ENCODE peak calls at places on chromosome 22, in four cellular contexts. One of them, this sample, is unnamed.
A peak's percentile ranks its signal among the peaks of the same experiment; 100 is the strongest.

GRCh38 chr22:30232716-30233218 is 13.8 kb downstream of the LIF start:
- DNase-seq in endothelial cell: no peak
- DNase-seq in AG09319: no peak
- DNase-seq in adrenal gland: no peak
- DNase-seq in this sample: no peak

GRCh38 chr22:48357196-48357595 is 1470.5 kb downstream of the BRD1 start:
- DNase-seq in adrenal gland: no peak
- DNase-seq in endothelial cell: no peak
- DNase-seq in AG09319: no peak
- DNase-seq in this sample: no peak

GRCh38 chr22:41401781-41402648 is 20.3 kb downstream of the TEF start:
- DNase-seq in endothelial cell: no peak
- DNase-seq in adrenal gland: peak; percentile 91
- DNase-seq in AG09319: peak; percentile 94
- DNase-seq in this sample: no peak

GRCh38 chr22:50500452-50500851 is 7.0 kb downstream of the LMF2 start:
- DNase-seq in AG09319: no peak
- DNase-seq in adrenal gland: no peak
- DNase-seq in endothelial cell: no peak
- DNase-seq in this sample: no peak

GRCh38 chr22:41517172-41518047 is 26.9 kb downstream of the POLR3H start:
- DNase-seq in AG09319: no peak
- DNase-seq in endothelial cell: peak; percentile 80
- DNase-seq in adrenal gland: peak; percentile 84
- DNase-seq in this sample: peak; percentile 87

GRCh38 chr22:27790396-27791216 is 10.9 kb downstream of the MN1 start:
- DNase-seq in endothelial cell: no peak
- DNase-seq in adrenal gland: no peak
- DNase-seq in AG09319: no peak
- DNase-seq in this sample: no peak

GRCh38 chr22:34462795-34463194 is 542.5 kb upstream of the LARGE1 start:
- DNase-seq in AG09319: no peak
- DNase-seq in adrenal gland: no peak
- DNase-seq in endothelial cell: no peak
- DNase-seq in this sample: no peak

GRCh38 chr22:25069758-25070461 is 117.4 kb downstream of the KIAA1671 start:
- DNase-seq in AG09319: no peak
- DNase-seq in adrenal gland: peak; percentile 57
- DNase-seq in endothelial cell: no peak
- DNase-seq in this sample: no peak

GRCh38 chr22:33474587-33474986 is 416.4 kb upstream of the SYN3 start:
- DNase-seq in AG09319: no peak
- DNase-seq in endothelial cell: no peak
- DNase-seq in adrenal gland: no peak
- DNase-seq in this sample: no peak

GRCh38 chr22:25048659-25049657 is 96.4 kb downstream of the KIAA1671 start:
- DNase-seq in adrenal gland: peak; percentile 73
- DNase-seq in AG09319: peak; percentile 8
- DNase-seq in endothelial cell: peak; percentile 68
- DNase-seq in this sample: peak; percentile 71

GRCh38 chr22:45631140-45631539 is 40.5 kb upstream of the ATXN10 start:
- DNase-seq in adrenal gland: no peak
- DNase-seq in AG09319: no peak
- DNase-seq in endothelial cell: no peak
- DNase-seq in this sample: no peak

DNA sequence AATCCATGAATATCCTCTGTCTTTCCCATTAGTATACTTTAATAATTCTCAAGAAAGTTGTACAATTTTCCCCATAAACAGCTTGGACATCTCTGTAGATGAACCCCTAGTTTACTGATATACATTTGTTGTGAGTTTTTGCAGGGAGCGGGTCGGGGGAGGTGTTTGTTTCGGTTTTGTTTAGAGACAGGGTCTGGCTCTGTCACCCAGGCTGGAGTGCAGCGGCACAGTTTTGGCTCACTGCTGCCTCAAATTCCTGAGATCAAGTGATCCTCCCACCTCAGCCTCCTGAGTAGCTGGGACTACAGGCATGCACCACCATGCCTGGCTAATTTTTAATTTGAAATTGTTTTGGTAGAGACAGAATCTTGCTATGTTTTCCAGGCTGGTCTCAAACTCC is 57.6 kb downstream of the IGLL5 start:
- DNase-seq in AG09319: no peak
- DNase-seq in endothelial cell: no peak
- DNase-seq in adrenal gland: no peak
- DNase-seq in this sample: no peak
- TF ChIP-seq CTCF in AG09319: no peak
- TF ChIP-seq CTCF in endothelial cell: no peak
- TF ChIP-seq CTCF in adrenal gland: no peak
- TF ChIP-seq CTCF in this sample: no peak

GRCh38 chr22:43923191-43923590 is 414 bp upstream of the PNPLA3 start:
- DNase-seq in adrenal gland: no peak
- DNase-seq in AG09319: no peak
- DNase-seq in endothelial cell: no peak
- DNase-seq in this sample: no peak

GRCh38 chr22:43921361-43921760 is 2.2 kb upstream of the PNPLA3 start:
- DNase-seq in AG09319: no peak
- DNase-seq in endothelial cell: no peak
- DNase-seq in adrenal gland: peak; percentile 67
- DNase-seq in this sample: no peak

GRCh38 chr22:43922123-43922522 is 1.5 kb upstream of the PNPLA3 start:
- DNase-seq in AG09319: no peak
- DNase-seq in endothelial cell: no peak
- DNase-seq in adrenal gland: no peak
- DNase-seq in this sample: no peak

GRCh38 chr22:43919106-43919965 is 4.3 kb upstream of the PNPLA3 start:
- DNase-seq in endothelial cell: no peak
- DNase-seq in adrenal gland: no peak
- DNase-seq in AG09319: no peak
- DNase-seq in this sample: no peak

DNA sequence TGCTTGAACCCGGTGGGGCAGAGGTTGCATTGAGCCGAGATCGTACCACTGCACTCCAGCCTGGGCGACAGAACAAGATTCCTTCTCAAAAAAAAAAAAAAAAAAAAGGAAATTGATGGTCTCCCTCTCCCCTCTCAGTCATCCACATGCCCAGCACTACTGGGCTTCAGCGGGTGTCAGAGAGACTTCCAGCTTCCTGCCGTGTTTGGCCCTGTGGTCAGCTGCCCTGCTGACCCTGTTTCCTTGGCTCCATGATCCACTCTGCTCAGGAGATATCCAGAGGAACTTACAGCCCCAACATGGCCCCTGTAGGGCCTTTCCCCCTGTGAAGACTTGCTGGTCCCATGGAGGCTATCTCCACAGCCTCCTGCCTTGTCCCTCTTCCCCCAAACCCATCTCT is 6.1 kb upstream of the PNPLA3 start:
- DNase-seq in endothelial cell: no peak
- DNase-seq in AG09319: no peak
- DNase-seq in adrenal gland: no peak
- DNase-seq in this sample: no peak
- TF ChIP-seq CTCF in endothelial cell: no peak
- TF ChIP-seq CTCF in AG09319: no peak
- TF ChIP-seq CTCF in adrenal gland: no peak
- TF ChIP-seq CTCF in this sample: no peak

DNA sequence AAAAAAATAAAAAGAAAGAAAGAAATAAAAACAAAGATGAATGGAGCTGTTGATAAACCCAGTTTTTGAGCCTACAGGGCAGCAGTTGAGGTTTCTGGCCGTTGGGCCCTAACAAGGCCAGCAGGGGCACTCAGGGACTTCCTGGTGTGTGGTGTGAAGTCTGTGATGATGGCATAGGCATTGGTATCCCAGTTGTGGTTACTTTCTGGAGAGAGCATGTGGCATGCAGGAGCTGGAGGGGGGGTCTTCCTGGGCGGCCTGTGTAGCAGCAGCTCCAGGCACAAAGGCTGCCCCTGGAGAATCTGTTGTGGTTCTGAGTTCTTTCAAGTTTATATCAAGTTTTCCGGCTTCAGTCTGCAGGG is 2.0 kb upstream of the TXNRD2 start:
- DNase-seq in AG09319: no peak
- DNase-seq in endothelial cell: no peak
- DNase-seq in adrenal gland: no peak
- DNase-seq in this sample: no peak
- TF ChIP-seq CTCF in AG09319: no peak
- TF ChIP-seq CTCF in endothelial cell: no peak
- TF ChIP-seq CTCF in adrenal gland: no peak
- TF ChIP-seq CTCF in this sample: no peak

GRCh38 chr22:42614312-42615091 is at the start of gene POLDIP3:
- DNase-seq in endothelial cell: peak; percentile 98
- DNase-seq in adrenal gland: peak; percentile 99
- DNase-seq in AG09319: peak; percentile 98
- DNase-seq in this sample: peak; percentile 97
- TF ChIP-seq CTCF in endothelial cell: no peak
- TF ChIP-seq CTCF in adrenal gland: no peak
- TF ChIP-seq CTCF in AG09319: peak; percentile 26
- TF ChIP-seq CTCF in this sample: peak; percentile 39

DNA sequence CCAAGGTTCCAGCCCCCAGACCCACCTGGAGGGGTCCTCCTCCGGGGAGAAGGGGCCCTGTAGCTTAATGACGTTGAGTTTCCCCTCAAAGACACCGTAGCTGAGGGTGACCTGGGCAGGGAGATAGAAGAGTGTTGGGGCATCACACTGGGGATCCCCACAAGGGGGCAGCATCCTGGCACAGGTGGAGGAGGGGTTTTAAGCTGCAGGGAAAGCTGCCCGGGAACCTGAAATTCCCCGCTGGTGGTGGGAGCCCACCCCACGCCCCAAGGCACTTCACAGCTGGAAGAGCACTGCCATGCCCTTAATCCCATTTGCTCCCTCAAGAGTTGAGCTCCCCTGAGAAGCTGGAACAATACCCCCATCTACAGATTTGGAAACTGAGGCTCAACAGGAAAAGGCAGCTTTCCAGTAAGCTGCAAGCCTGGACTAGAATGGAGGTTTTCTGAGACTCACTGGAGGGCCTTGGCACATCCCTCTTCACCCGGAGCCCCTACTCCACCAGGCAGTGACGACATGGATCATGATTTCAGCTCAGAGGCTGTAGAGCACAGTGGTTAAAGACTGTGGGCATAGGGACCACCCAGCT is 13.7 kb downstream of the MFNG start:
- DNase-seq in endothelial cell: peak; percentile 53
- DNase-seq in adrenal gland: no peak
- DNase-seq in AG09319: no peak
- DNase-seq in this sample: peak; percentile 35
- TF ChIP-seq CTCF in endothelial cell: peak; percentile 55
- TF ChIP-seq CTCF in adrenal gland: peak; percentile 59
- TF ChIP-seq CTCF in AG09319: peak; percentile 58
- TF ChIP-seq CTCF in this sample: peak; percentile 60

DNA sequence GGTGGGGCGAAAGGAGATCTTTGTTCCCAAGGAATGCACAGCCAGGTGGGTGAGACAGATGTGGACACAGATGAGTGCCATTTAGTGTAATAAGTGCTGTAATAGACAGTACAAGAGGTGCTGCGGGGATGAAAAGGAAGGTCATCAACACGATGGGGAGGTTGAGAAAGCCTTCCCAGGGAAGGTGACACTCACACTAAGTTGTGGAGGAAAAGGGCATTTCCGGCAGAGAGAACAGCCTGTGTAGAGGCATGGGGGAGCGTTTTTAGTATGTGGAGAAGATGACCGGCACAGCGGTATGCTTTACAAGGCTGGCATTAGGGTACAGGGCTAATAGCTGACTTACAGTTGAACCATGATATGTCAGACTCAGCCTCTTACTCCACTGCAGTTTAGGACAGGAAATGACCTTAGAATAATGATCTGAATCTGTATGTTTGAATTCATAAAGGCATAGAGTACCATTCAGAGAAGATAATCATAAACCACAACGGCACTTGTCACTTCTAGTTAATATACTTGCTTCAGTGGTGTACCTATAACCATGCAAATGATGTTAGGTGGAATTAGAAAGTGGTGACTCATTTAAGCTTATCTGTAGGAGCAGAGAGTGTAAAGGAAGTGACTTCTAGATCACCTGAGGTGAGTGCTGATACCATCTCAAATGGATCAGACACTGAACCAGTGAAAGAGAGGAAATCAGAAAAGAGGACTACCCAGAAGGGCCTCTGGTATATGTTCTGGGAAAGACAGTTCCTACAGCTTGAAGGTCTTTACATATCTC is 60.6 kb downstream of the FAM83F start:
- DNase-seq in AG09319: no peak
- DNase-seq in adrenal gland: no peak
- DNase-seq in endothelial cell: no peak
- DNase-seq in this sample: no peak
- TF ChIP-seq CTCF in AG09319: no peak
- TF ChIP-seq CTCF in adrenal gland: no peak
- TF ChIP-seq CTCF in endothelial cell: no peak
- TF ChIP-seq CTCF in this sample: no peak

GRCh38 chr22:22753526-22754267 is 109.3 kb downstream of the GGTLC2 start:
- DNase-seq in endothelial cell: peak; percentile 77
- DNase-seq in adrenal gland: peak; percentile 54
- DNase-seq in AG09319: no peak
- DNase-seq in this sample: peak; percentile 59
- TF ChIP-seq CTCF in endothelial cell: peak; percentile 61
- TF ChIP-seq CTCF in adrenal gland: peak; percentile 56
- TF ChIP-seq CTCF in AG09319: peak; percentile 56
- TF ChIP-seq CTCF in this sample: peak; percentile 70

DNA sequence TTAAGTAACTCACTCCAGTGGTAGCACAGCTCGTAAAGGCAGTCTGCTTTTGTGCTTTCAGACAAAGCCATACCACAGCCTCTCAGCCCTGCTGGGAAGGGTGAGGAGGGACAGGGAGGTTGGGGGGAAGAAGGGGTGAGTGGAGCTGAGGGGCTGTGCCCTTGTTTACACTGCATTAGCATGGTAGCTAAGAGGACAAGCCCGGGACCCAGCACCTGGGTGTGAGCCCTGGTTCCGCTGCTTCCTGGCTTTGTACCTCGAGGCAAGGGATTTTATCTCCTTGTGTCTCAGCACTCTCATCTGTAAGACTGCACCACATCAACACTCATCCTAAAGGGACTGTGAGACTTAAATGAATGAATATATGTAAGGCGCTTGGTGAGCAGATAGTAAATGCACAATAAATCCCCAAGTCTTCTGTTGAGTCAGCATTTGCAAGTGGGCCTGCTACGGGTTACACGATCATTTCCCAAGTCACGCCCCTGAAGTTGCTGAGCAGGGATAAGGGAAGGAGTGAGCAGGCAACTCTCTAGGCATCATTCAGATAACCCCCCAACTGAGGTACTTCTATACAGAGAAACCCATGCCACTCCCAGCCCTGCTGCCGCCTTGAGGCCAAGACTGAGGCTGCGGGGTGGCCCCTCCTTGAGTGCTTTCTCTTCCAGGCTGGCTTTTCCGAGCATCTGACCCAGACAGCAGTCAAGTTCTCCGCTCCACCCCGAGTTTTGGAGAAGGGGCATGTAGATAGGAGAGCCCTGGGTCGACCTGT is 7.5 kb downstream of the RASD2 start:
- DNase-seq in adrenal gland: no peak
- DNase-seq in endothelial cell: no peak
- DNase-seq in AG09319: no peak
- DNase-seq in this sample: no peak
- TF ChIP-seq CTCF in adrenal gland: no peak
- TF ChIP-seq CTCF in endothelial cell: no peak
- TF ChIP-seq CTCF in AG09319: no peak
- TF ChIP-seq CTCF in this sample: peak; percentile 17

This sample was measured in neural crest cell.